ENCODE peak calls at places on chromosomes 3 and 15, in nine cellular contexts. O is aorta, N is endothelial cell, L is NCI-H69, K is Karpas-422, M is EL, S is HFFc6, G is NCI-H460, W is AG08396. E is an unnamed sample.
A peak's percentile ranks its signal among the peaks of the same experiment; 100 is the strongest.

GRCh38 chr15:91789136-91789535 is 64.4 kb upstream of the SLCO3A1 start:
- DNase-seq in O (no peak), N (no peak), L (no peak), K (no peak), M (no peak), S (no peak), G (no peak), W (no peak), E (no peak)

GRCh38 chr15:65209701-65210643 is 1.3 kb downstream of the CILP start:
- DNase-seq in O (no peak), N (no peak), L (no peak), K (no peak), M (peak; percentile 10), S (no peak), G (no peak), W (no peak), E (no peak)

GRCh38 chr3:14451844-14452533 is 49.6 kb downstream of the SLC6A6 start:
- DNase-seq in O (peak; percentile 82), N (no peak), L (peak; percentile 50), K (no peak), M (peak; percentile 96), S (peak; percentile 86), G (no peak), W (peak; percentile 81), E (peak; percentile 91)

GRCh38 chr3:46314517-46314916 is 39.4 kb upstream of the CCR2 start:
- DNase-seq in O (no peak), N (no peak), L (no peak), K (no peak), M (no peak), S (no peak), G (no peak), W (no peak), E (no peak)

GRCh38 chr3:113038326-113038725 is 47.5 kb downstream of the GTPBP8 start:
- DNase-seq in O (no peak), N (no peak), L (no peak), K (no peak), M (no peak), S (no peak), G (no peak), W (no peak), E (no peak)

GRCh38 chr3:43995078-43995928 is 246.4 kb upstream of the TOPAZ1 start:
- DNase-seq in O (no peak), N (peak; percentile 17), L (peak; percentile 57), K (peak; percentile 61), M (peak; percentile 67), S (no peak), G (no peak), W (peak; percentile 53), E (peak; percentile 66)

GRCh38 chr15:71547066-71547465 is 263.3 kb upstream of the NR2E3 start:
- DNase-seq in O (no peak), N (no peak), L (peak; percentile 2), K (no peak), M (no peak), S (no peak), G (no peak), W (no peak), E (no peak)

GRCh38 chr15:69679623-69680228 is 227.1 kb downstream of the RPLP1 start:
- DNase-seq in O (no peak), N (no peak), L (no peak), K (peak; percentile 57), M (no peak), S (no peak), G (no peak), W (no peak), E (no peak)

GRCh38 chr3:136819784-136820640 is 1.1 kb downstream of the SLC35G2 start:
- DNase-seq in O (peak; percentile 71), N (peak; percentile 53), L (peak; percentile 79), K (no peak), M (peak; percentile 62), S (peak; percentile 27), G (no peak), W (peak; percentile 54), E (peak; percentile 75)

GRCh38 chr15:78018968-78019644 is 58.4 kb downstream of the TBC1D2B start:
- DNase-seq in O (peak; percentile 76), N (no peak), L (no peak), K (no peak), M (no peak), S (no peak), G (no peak), W (no peak), E (no peak)

GRCh38 chr3:183825380-183826161 is at the start of gene MAP6D1:
- DNase-seq in O (peak; percentile 61), N (peak; percentile 52), L (peak; percentile 79), K (peak; percentile 94), M (peak; percentile 77), S (peak; percentile 32), G (peak; percentile 13), W (peak; percentile 84), E (peak; percentile 77)

GRCh38 chr15:83285979-83286553 is 1.6 kb upstream of the BNC1 start:
- DNase-seq in O (no peak), N (no peak), L (no peak), K (no peak), M (peak; percentile 95), S (peak; percentile 98), G (no peak), W (peak; percentile 82), E (peak; percentile 79)

GRCh38 chr3:99952306-99952705 is 134.6 kb downstream of the CMSS1 start:
- DNase-seq in O (no peak), N (no peak), L (no peak), K (no peak), M (peak; percentile 82), S (peak; percentile 70), G (no peak), W (peak; percentile 32), E (peak; percentile 75)

GRCh38 chr3:39208463-39209055 is 16.2 kb upstream of the XIRP1 start:
- DNase-seq in O (peak; percentile 74), N (peak; percentile 67), L (peak; percentile 56), K (peak; percentile 75), M (peak; percentile 46), S (peak; percentile 48), G (peak; percentile 49), W (peak; percentile 64), E (peak; percentile 42)

GRCh38 chr3:124260206-124260915 is 268.4 kb upstream of the ROPN1 start:
- DNase-seq in O (peak; percentile 86), N (no peak), L (peak; percentile 51), K (no peak), M (peak; percentile 81), S (peak; percentile 81), G (no peak), W (peak; percentile 73), E (peak; percentile 88)

GRCh38 chr15:100958326-100959065 is 39.3 kb downstream of the LRRK1 start:
- DNase-seq in O (no peak), N (no peak), L (no peak), K (no peak), M (peak; percentile 89), S (peak; percentile 73), G (no peak), W (peak; percentile 40), E (peak; percentile 78)

GRCh38 chr15:78811825-78812183 is 540 bp upstream of the ADAMTS7 start:
- DNase-seq in O (no peak), N (peak; percentile 14), L (no peak), K (no peak), M (no peak), S (no peak), G (no peak), W (no peak), E (no peak)

GRCh38 chr3:38524141-38524739 is 28.1 kb downstream of the EXOG start:
- DNase-seq in O (no peak), N (no peak), L (no peak), K (no peak), M (peak; percentile 44), S (peak; percentile 39), G (no peak), W (no peak), E (no peak)

GRCh38 chr15:90001062-90001682 is at the start of gene ZNF710:
- DNase-seq in O (peak; percentile 67), N (peak; percentile 37), L (peak; percentile 77), K (peak; percentile 85), M (peak; percentile 64), S (peak; percentile 47), G (peak; percentile 45), W (peak; percentile 72), E (peak; percentile 65)

GRCh38 chr3:102400766-102401165 is 34.0 kb upstream of the ZPLD1 start:
- DNase-seq in O (no peak), N (no peak), L (no peak), K (no peak), M (peak; percentile 16), S (peak; percentile 18), G (no peak), W (no peak), E (peak; percentile 58)

GRCh38 chr15:78299302-78300102 is at the start of gene SKIC8:
- DNase-seq in O (peak; percentile 95), N (peak; percentile 93), L (peak; percentile 94), K (peak; percentile 98), M (peak; percentile 94), S (peak; percentile 86), G (peak; percentile 86), W (peak; percentile 97), E (peak; percentile 96)

E was measured in Daoy.